ENCODE peak calls at places on chromosomes 13 and 19, in nine cellular contexts. O is adrenal gland; W is kidney tubule cell; L is colonic mucosa; X is activated CD4-positive, alpha-beta memory T cell treated with anti-CD3 and anti-CD28 coated beads, Interleukin-2, amount 10 ng/mL, durations not matched to agents 7 days and 5 days; K is activated naive CD8-positive, alpha-beta T cell treated with anti-CD3 and anti-CD28 coated beads, Interleukin-2, amount 50 U/mL, for 24 hours; T is endothelial cell; F is mucosa of gallbladder; P is EH. M is an unnamed sample.

GRCh38 chr19:33273065-33273736 is 29.1 kb downstream of the CEBPA start:
- DNase-seq in O (no peak), W (no peak), L (no peak), X (no peak), K (no peak), T (no peak), F (no peak), P (no peak), M (peak; percentile 47)

GRCh38 chr13:26343816-26344215 is 89.9 kb downstream of the CDK8 start:
- DNase-seq in O (no peak), W (no peak), L (no peak), X (no peak), K (no peak), T (no peak), F (no peak), P (no peak), M (no peak)

GRCh38 chr13:99426426-99426825 is 74.8 kb upstream of the TM9SF2 start:
- DNase-seq in O (no peak), W (no peak), L (no peak), X (no peak), K (peak; percentile 22), T (no peak), F (no peak), P (no peak), M (peak; percentile 7)

GRCh38 chr13:89930861-89931260 is 1416.6 kb upstream of the MIR17HG start:
- DNase-seq in O (no peak), W (no peak), L (no peak), X (no peak), K (no peak), T (no peak), F (no peak), P (no peak), M (no peak)

GRCh38 chr13:41257535-41257934 is 5.8 kb downstream of the MTRF1 start:
- DNase-seq in O (no peak), W (no peak), L (no peak), X (no peak), K (no peak), T (no peak), F (no peak), P (no peak), M (no peak)

GRCh38 chr13:112768795-112769411 is 79.1 kb downstream of the ATP11A start:
- DNase-seq in O (peak; percentile 81), W (peak; percentile 49), L (no peak), X (no peak), K (peak; percentile 25), T (no peak), F (no peak), P (no peak), M (no peak)

GRCh38 chr13:23500858-23501257 is 67.4 kb upstream of the SACS start:
- DNase-seq in O (peak; percentile 22), W (peak; percentile 84), L (no peak), X (no peak), K (no peak), T (no peak), F (no peak), P (peak; percentile 99), M (no peak)

GRCh38 chr13:113493315-113493951 is 2.9 kb upstream of the DCUN1D2 start:
- DNase-seq in O (no peak), W (peak; percentile 91), L (peak; percentile 45), X (no peak), K (no peak), T (no peak), F (no peak), P (peak; percentile 95), M (no peak)

GRCh38 chr13:33318744-33319143 is 33.2 kb upstream of the STARD13 start:
- DNase-seq in O (no peak), W (no peak), L (no peak), X (no peak), K (no peak), T (no peak), F (no peak), P (peak; percentile 22), M (no peak)

GRCh38 chr13:60584976-60585375 is 188.0 kb downstream of the TDRD3 start:
- DNase-seq in O (no peak), W (no peak), L (no peak), X (no peak), K (no peak), T (no peak), F (no peak), P (peak; percentile 18), M (no peak)

GRCh38 chr13:110449225-110450015 is 112.1 kb downstream of the RAB20 start:
- DNase-seq in O (no peak), W (no peak), L (no peak), X (no peak), K (no peak), T (no peak), F (no peak), P (no peak), M (no peak)

GRCh38 chr13:49388256-49388655 is 55.6 kb downstream of the CAB39L start:
- DNase-seq in O (no peak), W (no peak), L (no peak), X (no peak), K (no peak), T (no peak), F (no peak), P (peak; percentile 32), M (no peak)

GRCh38 chr19:16205205-16206045 is 7.7 kb downstream of the AP1M1 start:
- DNase-seq in O (no peak), W (no peak), L (no peak), X (no peak), K (no peak), T (no peak), F (no peak), P (no peak), M (peak; percentile 31)

GRCh38 chr19:35513231-35513974 is at the start of gene DMKN:
- DNase-seq in O (no peak), W (peak; percentile 57), L (no peak), X (no peak), K (no peak), T (no peak), F (no peak), P (peak; percentile 60), M (no peak)

GRCh38 chr19:17049711-17050280 is 23.2 kb upstream of the CPAMD8 start:
- DNase-seq in O (no peak), W (peak; percentile 20), L (peak; percentile 47), X (no peak), K (no peak), T (no peak), F (no peak), P (peak; percentile 46), M (peak; percentile 29)

GRCh38 chr19:41999071-41999877 is 5.2 kb upstream of the ATP1A3 start:
- DNase-seq in O (no peak), W (no peak), L (no peak), X (no peak), K (no peak), T (peak; percentile 26), F (no peak), P (no peak), M (no peak)

M was measured in testis.